ENCODE peak calls at places on chromosomes 5 and 9, in five cellular contexts. B, W, X, H and G are unnamed samples.

GRCh38 chr5:42836070-42836769 is 24.5 kb upstream of the SELENOP start:
- DNase-seq in X (no peak), W (no peak), H (no peak), B (no peak), G (no peak)

GRCh38 chr5:135133698-135134515 is 99.9 kb upstream of the PITX1 start:
- DNase-seq in W (no peak), B (peak), H (no peak), X (no peak), G (no peak)

GRCh38 chr9:89309608-89310485 is 1.1 kb upstream of the CKS2 start:
- DNase-seq in X (peak), H (no peak), W (no peak), B (no peak), G (no peak)

GRCh38 chr9:83238871-83239624 is 176.1 kb upstream of the RASEF start:
- DNase-seq in W (no peak), B (no peak), H (peak), X (peak), G (peak)

GRCh38 chr9:110578896-110579752 is at the start of gene SVEP1:
- DNase-seq in W (peak), B (no peak), X (peak), H (peak), G (peak)

GRCh38 chr5:179798771-179799643 is 5.2 kb downstream of the LTC4S start:
- DNase-seq in B (no peak), H (no peak), X (no peak), W (no peak), G (no peak)

GRCh38 chr5:103778915-103779314 is 216.3 kb upstream of the NUDT12 start:
- DNase-seq in B (no peak), W (no peak), X (no peak), H (no peak), G (no peak)

GRCh38 chr9:3497406-3497805 is 28.4 kb downstream of the RFX3 start:
- DNase-seq in H (peak), B (no peak), W (peak), X (peak), G (no peak)

GRCh38 chr5:32004404-32004803 is 169.7 kb downstream of the GOLPH3 start:
- DNase-seq in B (no peak), H (no peak), W (no peak), X (no peak), G (no peak)

GRCh38 chr5:151696470-151697061 is 9.9 kb upstream of the SPARC start:
- DNase-seq in B (no peak), H (peak), W (peak), X (peak), G (peak)

GRCh38 chr5:132013006-132013689 is 1.7 kb upstream of the ACSL6 start:
- DNase-seq in W (no peak), X (no peak), H (no peak), B (peak), G (no peak)

GRCh38 chr5:89313804-89314588 is 431.0 kb upstream of the MEF2C start:
- DNase-seq in W (peak), B (no peak), X (peak), H (peak), G (peak)

GRCh38 chr5:135442387-135443256 is 4.5 kb downstream of the DCANP1 start:
- DNase-seq in X (no peak), W (no peak), B (no peak), H (no peak), G (no peak)

GRCh38 chr5:14186132-14186830 is 43.1 kb downstream of the TRIO start:
- DNase-seq in X (peak), W (peak), H (peak), B (no peak), G (peak)

GRCh38 chr5:137666109-137666850 is 69.6 kb downstream of the KLHL3 start:
- DNase-seq in W (no peak), H (no peak), B (peak), X (peak), G (peak)

GRCh38 chr5:1172670-1173404 is 28.6 kb upstream of the SLC6A19 start:
- DNase-seq in B (no peak), H (no peak), X (no peak), W (no peak), G (no peak)

GRCh38 chr9:2356391-2356790 is 265.2 kb upstream of the VLDLR start:
- DNase-seq in W (peak), X (no peak), B (no peak), H (peak), G (no peak)

GRCh38 chr5:31656806-31657205 is 17.9 kb downstream of the PDZD2 start:
- DNase-seq in W (no peak), H (no peak), B (no peak), X (no peak), G (no peak)

GRCh38 chr9:122498883-122499288 is 11.7 kb upstream of the OR1J2 start:
- DNase-seq in X (peak), W (peak), B (no peak), H (peak), G (peak)

GRCh38 chr5:84403773-84404172 is 19.1 kb upstream of the EDIL3 start:
- DNase-seq in B (no peak), H (peak), W (peak), X (peak), G (peak)

GRCh38 chr9:69149321-69149807 is 24.7 kb upstream of the TJP2 start:
- DNase-seq in W (peak), X (peak), H (peak), B (no peak), G (peak)

GRCh38 chr9:33378121-33378795 is 24.1 kb downstream of the AQP7 start:
- DNase-seq in H (no peak), B (no peak), X (no peak), W (no peak), G (no peak)

GRCh38 chr9:35932732-35933131 is 23.4 kb downstream of the SPAAR start:
- DNase-seq in H (no peak), X (no peak), W (no peak), B (no peak), G (no peak)

GRCh38 chr5:85663708-85664031 is 954.1 kb upstream of the COX7C start:
- DNase-seq in W (no peak), B (no peak), H (no peak), X (no peak), G (no peak)

GRCh38 chr9:124794902-124795491 is 18.1 kb downstream of the OLFML2A start:
- DNase-seq in W (no peak), B (peak), X (no peak), H (peak), G (no peak)

GRCh38 chr5:137778772-137779564 is 24.8 kb upstream of the HNRNPA0 start:
- DNase-seq in X (peak), B (no peak), H (peak), W (peak), G (peak)

GRCh38 chr5:171537463-171537862 is 118.0 kb downstream of the FGF18 start:
- DNase-seq in X (no peak), H (peak), W (no peak), B (no peak), G (peak)

GRCh38 chr9:76365028-76365427 is 29.2 kb downstream of the RFK start:
- DNase-seq in X (peak), B (no peak), W (peak), H (peak), G (peak)

GRCh38 chr9:87861332-87861731 is 21.3 kb upstream of the SPATA31E1 start:
- DNase-seq in H (peak), B (no peak), X (no peak), W (no peak), G (no peak)

GRCh38 chr9:93123561-93124283 is 10.3 kb downstream of the NINJ1 start:
- DNase-seq in H (no peak), X (no peak), B (no peak), W (no peak), G (no peak)

GRCh38 chr5:58066076-58066475 is 393.8 kb downstream of the PLK2 start:
- DNase-seq in X (no peak), B (no peak), W (no peak), H (no peak), G (no peak)

GRCh38 chr5:170631471-170632195 is 127.8 kb downstream of the KCNIP1 start:
- DNase-seq in W (no peak), B (no peak), H (no peak), X (peak), G (no peak)

DNA sequence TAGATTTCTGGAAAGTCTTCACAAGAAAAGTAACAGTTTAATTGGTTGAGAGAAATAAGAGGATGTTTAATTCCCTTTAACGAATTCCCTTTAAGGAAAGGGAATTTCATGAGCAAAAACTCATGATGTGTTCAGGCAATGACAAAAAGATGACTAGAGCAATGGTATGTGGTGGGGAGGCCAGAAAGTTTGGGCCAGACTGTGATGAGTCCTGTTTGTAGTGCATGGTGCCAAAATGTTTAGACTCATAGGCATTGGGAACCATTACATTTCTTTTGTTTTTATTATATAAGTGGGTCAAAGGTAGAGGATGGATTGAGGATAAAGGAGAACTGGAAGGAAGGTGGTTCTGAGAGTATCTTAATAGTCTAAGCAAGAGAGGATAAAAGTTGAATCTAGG is 10.9 kb downstream of the CNTRL start:
- DNase-seq in X (no peak), H (peak), W (peak), B (no peak), G (peak)
- H3K4me3 ChIP-seq in X (no peak), H (no peak), W (no peak), B (no peak), G (no peak)

GRCh38 chr5:17075196-17075595 is 139.1 kb upstream of the MYO10 start:
- DNase-seq in X (no peak), W (no peak), H (no peak), B (no peak), G (no peak)
- TF ChIP-seq CTCF in X (no peak), W (no peak), H (no peak), B (no peak), G (no peak)

GRCh38 chr5:92042237-92042636 is 659.1 kb upstream of the ARRDC3 start:
- DNase-seq in B (no peak), X (no peak), H (peak), W (no peak), G (no peak)
- H3K4me3 ChIP-seq in B (no peak), X (no peak), H (no peak), W (no peak), G (no peak)

GRCh38 chr9:132268725-132269352 is 85.9 kb downstream of the SETX start:
- DNase-seq in H (peak), W (no peak), X (peak), B (peak), G (peak)
- TF ChIP-seq CTCF in H (peak), W (peak), X (peak), B (peak), G (peak)

DNA sequence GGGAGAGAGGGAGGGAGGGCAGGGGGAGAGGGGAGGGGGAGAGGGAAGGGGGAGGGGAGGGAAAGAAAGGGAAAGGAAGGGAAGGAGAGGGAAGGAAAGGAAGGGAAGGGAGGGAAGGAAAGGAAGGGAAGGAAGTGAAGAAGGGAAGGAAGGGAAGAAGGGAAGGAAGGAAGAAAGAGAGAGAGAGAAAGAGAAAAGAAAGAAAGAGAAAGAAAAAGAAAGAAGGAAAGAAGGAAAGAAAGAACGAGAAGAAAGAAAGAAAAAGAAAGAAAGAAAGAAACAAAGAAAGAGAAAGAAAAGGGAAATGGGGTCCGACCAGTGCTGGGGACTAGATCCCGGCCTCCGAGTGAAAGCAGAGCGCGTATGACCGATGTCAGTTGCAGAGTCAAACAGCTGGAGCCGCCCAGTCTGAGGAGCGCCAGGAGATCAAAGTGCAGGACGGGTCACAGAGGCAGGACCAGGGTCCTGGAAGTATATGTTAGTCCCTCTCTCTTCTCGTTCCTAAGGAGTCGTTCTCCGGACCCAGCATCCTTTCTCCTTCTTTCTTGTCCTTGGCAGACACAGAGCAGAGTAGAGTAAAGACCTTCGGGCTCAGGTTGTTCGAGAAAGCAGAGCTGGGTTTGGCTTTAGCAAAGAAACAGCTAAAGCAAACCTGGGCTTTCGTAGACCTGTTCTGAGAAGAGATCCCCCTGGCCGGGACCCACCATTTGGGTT is 305.4 kb upstream of the MSX2 start:
- DNase-seq in W (peak), B (no peak), X (peak), H (no peak), G (no peak)
- H3K4me3 ChIP-seq in W (peak), B (no peak), X (no peak), H (no peak), G (no peak)

DNA sequence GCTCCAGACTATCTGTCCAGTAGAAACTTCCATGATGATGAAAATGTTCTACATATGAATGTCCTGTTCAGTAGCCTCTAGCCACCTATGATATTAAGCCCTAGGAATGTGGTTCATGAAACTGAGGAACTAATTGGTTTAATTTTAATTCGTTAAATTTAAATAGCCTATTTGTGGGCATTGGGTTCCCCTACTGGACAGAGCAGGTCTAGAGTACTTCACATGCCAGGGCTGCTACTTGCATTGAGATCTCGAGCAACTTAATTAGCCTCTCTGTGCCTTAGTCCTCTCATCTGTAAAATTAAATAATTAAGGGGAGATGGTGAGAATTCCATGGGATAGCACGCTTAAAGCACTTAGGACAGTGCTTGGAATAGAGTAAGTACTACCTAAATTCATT is 160.0 kb downstream of the PAPPA start:
- DNase-seq in X (peak), B (no peak), W (no peak), H (peak), G (peak)
- TF ChIP-seq CTCF in X (peak), B (no peak), W (no peak), H (no peak), G (peak)

DNA sequence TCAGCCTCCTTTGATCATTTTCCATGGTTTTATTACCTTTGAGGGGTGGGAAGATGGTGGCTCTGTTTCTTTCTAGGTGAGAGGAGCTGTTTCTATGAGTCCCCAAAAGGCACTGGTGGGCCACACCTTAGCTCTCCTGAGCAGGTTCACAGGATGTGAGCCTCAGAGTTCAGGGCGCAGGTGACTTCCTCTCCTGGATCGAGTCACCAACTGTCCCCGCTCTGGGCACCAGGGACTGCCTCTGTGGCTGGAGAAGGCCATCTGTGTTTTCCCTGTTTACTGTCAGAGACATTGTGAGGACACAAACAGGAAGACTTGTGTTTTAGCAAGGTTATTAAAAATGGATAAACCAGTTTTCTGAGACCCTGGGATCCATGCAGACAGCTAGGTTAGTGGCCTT is 68.5 kb downstream of the IL31RA start:
- DNase-seq in H (no peak), B (no peak), W (no peak), X (no peak), G (no peak)
- H3K4me3 ChIP-seq in H (no peak), B (no peak), W (no peak), X (no peak), G (no peak)

GRCh38 chr9:105959491-105959890 is 265.1 kb downstream of the TMEM38B start:
- DNase-seq in W (no peak), X (no peak), B (no peak), H (no peak), G (no peak)

GRCh38 chr9:105963700-105964099 is 269.4 kb downstream of the TMEM38B start:
- DNase-seq in X (no peak), W (no peak), B (no peak), H (no peak), G (no peak)

GRCh38 chr9:105954517-105954916 is 260.2 kb downstream of the TMEM38B start:
- DNase-seq in B (no peak), H (no peak), W (no peak), X (no peak), G (no peak)

GRCh38 chr9:105957830-105958229 is 263.5 kb downstream of the TMEM38B start:
- DNase-seq in B (no peak), W (peak), H (peak), X (no peak), G (no peak)

DNA sequence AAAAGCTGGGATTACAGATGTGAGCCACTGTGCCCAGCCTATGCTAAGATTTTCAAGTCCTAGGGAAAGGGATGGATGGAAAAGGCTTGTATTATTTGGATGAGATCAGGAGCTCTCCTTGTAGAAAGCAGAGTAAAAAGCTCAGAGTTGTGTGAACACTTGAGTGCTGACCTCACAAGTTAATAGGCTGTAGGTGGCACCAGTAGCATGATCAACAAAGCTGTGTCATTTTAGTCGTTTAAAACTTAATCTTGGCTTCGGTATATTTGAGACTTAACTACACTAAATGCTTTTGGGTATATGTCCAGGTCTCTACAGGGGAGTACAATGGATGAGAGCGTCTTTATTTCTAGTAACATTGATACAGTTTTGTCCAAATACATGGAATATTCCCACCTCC is 264.2 kb downstream of the TMEM38B start:
- DNase-seq in B (no peak), W (no peak), H (peak), X (no peak), G (no peak)
- TF ChIP-seq CTCF in B (no peak), W (no peak), H (no peak), X (no peak), G (no peak)

GRCh38 chr9:74609671-74610416 is 112.7 kb downstream of the RORB start:
- DNase-seq in B (no peak), H (peak), X (peak), W (peak), G (no peak)
- H3K4me3 ChIP-seq in B (no peak), H (no peak), X (no peak), W (no peak), G (no peak)